ENCODE peak calls at places on chromosomes 7 and 10, in seven cellular contexts. H, Z, B, W, K, V and R are unnamed samples.

GRCh38 chr7:23662124-23662982 is 17.6 kb upstream of the FAM221A start:
- DNase-seq in H (no peak), Z (no peak), B (no peak), W (no peak), K (no peak), V (peak), R (no peak)

GRCh38 chr10:3805227-3805790 is 20.3 kb upstream of the KLF6 start:
- DNase-seq in H (no peak), Z (peak), B (peak), W (peak), K (no peak), V (no peak), R (no peak)

GRCh38 chr10:132113766-132114365 is 48.1 kb downstream of the JAKMIP3 start:
- DNase-seq in H (no peak), Z (no peak), B (no peak), W (no peak), K (no peak), V (no peak), R (peak)

GRCh38 chr7:72098812-72099211 is 313.3 kb downstream of the CALN1 start:
- DNase-seq in H (no peak), Z (peak), B (no peak), W (no peak), K (no peak), V (no peak), R (no peak)

GRCh38 chr7:128729489-128729888 is 9.7 kb upstream of the CALU start:
- DNase-seq in H (no peak), Z (no peak), B (no peak), W (no peak), K (no peak), V (no peak), R (no peak)

GRCh38 chr7:45402480-45403218 is 171.5 kb upstream of the ADCY1 start:
- DNase-seq in H (no peak), Z (peak), B (no peak), W (no peak), K (no peak), V (no peak), R (no peak)

GRCh38 chr10:26029858-26030257 is 95.8 kb downstream of the MYO3A start:
- DNase-seq in H (no peak), Z (no peak), B (no peak), W (no peak), K (no peak), V (no peak), R (no peak)

GRCh38 chr10:131065673-131066331 is 245.7 kb downstream of the TCERG1L start:
- DNase-seq in H (no peak), Z (no peak), B (no peak), W (no peak), K (no peak), V (peak), R (no peak)

GRCh38 chr10:29987471-29987870 is 71.9 kb downstream of the JCAD start:
- DNase-seq in H (no peak), Z (no peak), B (no peak), W (no peak), K (no peak), V (no peak), R (no peak)

GRCh38 chr7:90629306-90629918 is 33.3 kb downstream of the CDK14 start:
- DNase-seq in H (no peak), Z (no peak), B (no peak), W (peak), K (peak), V (peak), R (no peak)

GRCh38 chr10:119253433-119254174 is 46.2 kb downstream of the GRK5 start:
- DNase-seq in H (peak), Z (peak), B (no peak), W (no peak), K (peak), V (peak), R (no peak)

GRCh38 chr7:69218634-69219033 is 379.6 kb upstream of the AUTS2 start:
- DNase-seq in H (no peak), Z (no peak), B (no peak), W (no peak), K (no peak), V (no peak), R (no peak)

GRCh38 chr10:12729885-12730284 is 271.6 kb downstream of the CCDC3 start:
- DNase-seq in H (no peak), Z (no peak), B (no peak), W (no peak), K (no peak), V (peak), R (no peak)

GRCh38 chr7:150756858-150757257 is 19.6 kb downstream of the GIMAP5 start:
- DNase-seq in H (no peak), Z (no peak), B (peak), W (no peak), K (no peak), V (no peak), R (no peak)

GRCh38 chr10:86361134-86362128 is 5.2 kb downstream of the GRID1 start:
- DNase-seq in H (no peak), Z (no peak), B (no peak), W (no peak), K (no peak), V (no peak), R (peak)

GRCh38 chr10:69644658-69645295 is 14.7 kb downstream of the FAM241B start:
- DNase-seq in H (peak), Z (no peak), B (peak), W (peak), K (peak), V (peak), R (peak)

GRCh38 chr7:69091476-69091875 is 506.8 kb upstream of the AUTS2 start:
- DNase-seq in H (no peak), Z (no peak), B (no peak), W (no peak), K (peak), V (no peak), R (no peak)

GRCh38 chr10:15898046-15898445 is 37.7 kb upstream of the MINDY3 start:
- DNase-seq in H (no peak), Z (no peak), B (no peak), W (no peak), K (no peak), V (peak), R (no peak)

GRCh38 chr10:4111593-4111992 is 326.6 kb upstream of the KLF6 start:
- DNase-seq in H (no peak), Z (no peak), B (no peak), W (no peak), K (no peak), V (no peak), R (no peak)

GRCh38 chr7:121042195-121042594 is 53.7 kb downstream of the CPED1 start:
- DNase-seq in H (no peak), Z (no peak), B (no peak), W (no peak), K (no peak), V (no peak), R (no peak)

GRCh38 chr10:96991313-96991841 is 159.3 kb downstream of the LCOR start:
- DNase-seq in H (no peak), Z (peak), B (no peak), W (no peak), K (no peak), V (no peak), R (no peak)